ENCODE peak calls at places on chromosomes 13 and 19, in four cellular contexts. One of them, this sample, is unnamed.

GRCh38 chr19:4052114-4052992 is 14.3 kb downstream of the ZBTB7A start:
- DNase-seq in GM12878: no peak
- DNase-seq in SK-N-SH: no peak
- DNase-seq in HepG2: peak
- DNase-seq in this sample: no peak

GRCh38 chr19:4390017-4390861 is 10.1 kb downstream of the SH3GL1 start:
- DNase-seq in GM12878: no peak
- DNase-seq in SK-N-SH: no peak
- DNase-seq in HepG2: no peak
- DNase-seq in this sample: no peak

GRCh38 chr13:28322256-28322895 is 172.6 kb downstream of the FLT1 start:
- DNase-seq in GM12878: no peak
- DNase-seq in SK-N-SH: peak
- DNase-seq in HepG2: no peak
- DNase-seq in this sample: no peak

GRCh38 chr19:46492841-46493235 is 2.8 kb downstream of the PNMA8B start:
- DNase-seq in GM12878: no peak
- DNase-seq in SK-N-SH: peak
- DNase-seq in HepG2: no peak
- DNase-seq in this sample: no peak

GRCh38 chr19:57803594-57804325 is 11.0 kb downstream of the ZNF552 start:
- DNase-seq in GM12878: no peak
- DNase-seq in SK-N-SH: peak
- DNase-seq in HepG2: peak
- DNase-seq in this sample: no peak

GRCh38 chr19:15464394-15465385 is at the start of gene RASAL3:
- DNase-seq in GM12878: peak
- DNase-seq in SK-N-SH: no peak
- DNase-seq in HepG2: no peak
- DNase-seq in this sample: no peak

GRCh38 chr19:42352893-42353259 is 27.4 kb downstream of the MEGF8 start:
- DNase-seq in GM12878: no peak
- DNase-seq in SK-N-SH: no peak
- DNase-seq in HepG2: no peak
- DNase-seq in this sample: no peak

GRCh38 chr13:74136089-74136658 is 2.0 kb upstream of the KLF12 start:
- DNase-seq in GM12878: no peak
- DNase-seq in SK-N-SH: peak
- DNase-seq in HepG2: no peak
- DNase-seq in this sample: no peak

GRCh38 chr19:46197314-46198070 is 32.0 kb upstream of the IGFL1 start:
- DNase-seq in GM12878: no peak
- DNase-seq in SK-N-SH: no peak
- DNase-seq in HepG2: no peak
- DNase-seq in this sample: no peak

GRCh38 chr13:36026556-36026955 is 104.6 kb downstream of the DCLK1 start:
- DNase-seq in GM12878: no peak
- DNase-seq in SK-N-SH: no peak
- DNase-seq in HepG2: no peak
- DNase-seq in this sample: no peak

GRCh38 chr19:5623397-5624153 is 692 bp downstream of the SAFB start:
- DNase-seq in GM12878: no peak
- DNase-seq in SK-N-SH: peak
- DNase-seq in HepG2: no peak
- DNase-seq in this sample: no peak

GRCh38 chr19:2549701-2550191 is 73.8 kb downstream of the GADD45B start:
- DNase-seq in GM12878: no peak
- DNase-seq in SK-N-SH: no peak
- DNase-seq in HepG2: no peak
- DNase-seq in this sample: no peak

GRCh38 chr13:51033431-51034185 is 77.5 kb downstream of the C13orf42 start:
- DNase-seq in GM12878: no peak
- DNase-seq in SK-N-SH: no peak
- DNase-seq in HepG2: no peak
- DNase-seq in this sample: no peak

GRCh38 chr13:99040536-99041141 is 62.8 kb upstream of the DOCK9 start:
- DNase-seq in GM12878: no peak
- DNase-seq in SK-N-SH: no peak
- DNase-seq in HepG2: no peak
- DNase-seq in this sample: no peak

GRCh38 chr13:112932971-112933370 is 36.0 kb upstream of the MCF2L start:
- DNase-seq in GM12878: no peak
- DNase-seq in SK-N-SH: no peak
- DNase-seq in HepG2: no peak
- DNase-seq in this sample: no peak

GRCh38 chr13:112929778-112930055 is 39.3 kb upstream of the MCF2L start:
- DNase-seq in GM12878: no peak
- DNase-seq in SK-N-SH: no peak
- DNase-seq in HepG2: no peak
- DNase-seq in this sample: no peak

GRCh38 chr13:112930192-112930591 is 38.8 kb upstream of the MCF2L start:
- DNase-seq in GM12878: no peak
- DNase-seq in SK-N-SH: no peak
- DNase-seq in HepG2: no peak
- DNase-seq in this sample: no peak

GRCh38 chr13:112928958-112929777 is 39.8 kb upstream of the MCF2L start:
- DNase-seq in GM12878: no peak
- DNase-seq in SK-N-SH: peak
- DNase-seq in HepG2: peak
- DNase-seq in this sample: no peak

DNA sequence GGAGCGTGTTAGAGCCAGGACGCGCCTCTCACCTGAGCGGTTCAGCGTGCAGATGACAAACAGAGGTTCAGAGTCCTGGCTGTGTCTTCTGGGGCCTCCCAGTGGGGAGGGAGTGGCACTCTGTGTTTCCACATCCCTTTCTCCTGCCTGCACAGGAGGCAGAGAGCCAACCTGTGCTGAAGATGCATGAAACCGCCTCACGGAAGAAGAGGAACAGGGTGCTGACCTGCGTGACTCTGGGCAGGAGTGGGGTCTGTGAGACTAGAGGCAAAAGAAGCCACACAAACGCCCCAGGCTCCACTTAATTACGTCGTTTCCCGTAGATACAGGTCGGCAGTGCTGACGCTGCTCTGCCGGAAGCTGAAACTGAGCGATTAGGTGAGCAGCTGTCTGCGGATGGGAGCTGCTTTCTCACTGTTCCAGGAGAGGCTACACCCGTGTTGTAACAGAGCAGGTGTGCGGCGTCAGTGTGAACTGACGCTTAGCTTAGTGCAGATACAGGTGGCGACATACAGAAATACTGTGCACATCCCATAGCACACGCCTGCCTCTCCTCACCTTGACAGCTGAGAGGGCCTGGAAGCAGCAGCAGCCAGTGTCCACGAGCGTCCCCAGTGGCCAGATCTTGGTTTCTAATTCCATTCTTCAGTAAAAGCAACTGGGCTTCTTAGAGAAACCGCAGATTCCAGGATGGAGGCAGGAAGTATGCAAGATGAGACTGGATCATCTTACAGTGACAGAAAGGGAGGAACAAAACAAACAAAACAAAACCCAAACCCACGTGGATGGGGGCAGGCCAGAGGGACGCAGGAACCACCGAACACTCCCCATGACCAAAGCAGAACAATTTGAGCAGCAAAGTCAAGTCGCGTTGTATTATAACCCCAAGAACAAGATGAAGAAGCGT is 37.7 kb upstream of the MCF2L start:
- DNase-seq in GM12878: no peak
- DNase-seq in SK-N-SH: peak
- DNase-seq in HepG2: peak
- DNase-seq in this sample: peak
- TF ChIP-seq SIN3A in GM12878: no peak
- TF ChIP-seq SIN3A in SK-N-SH: no peak
- TF ChIP-seq SIN3A in HepG2: peak
- TF ChIP-seq SIN3A in this sample: no peak

DNA sequence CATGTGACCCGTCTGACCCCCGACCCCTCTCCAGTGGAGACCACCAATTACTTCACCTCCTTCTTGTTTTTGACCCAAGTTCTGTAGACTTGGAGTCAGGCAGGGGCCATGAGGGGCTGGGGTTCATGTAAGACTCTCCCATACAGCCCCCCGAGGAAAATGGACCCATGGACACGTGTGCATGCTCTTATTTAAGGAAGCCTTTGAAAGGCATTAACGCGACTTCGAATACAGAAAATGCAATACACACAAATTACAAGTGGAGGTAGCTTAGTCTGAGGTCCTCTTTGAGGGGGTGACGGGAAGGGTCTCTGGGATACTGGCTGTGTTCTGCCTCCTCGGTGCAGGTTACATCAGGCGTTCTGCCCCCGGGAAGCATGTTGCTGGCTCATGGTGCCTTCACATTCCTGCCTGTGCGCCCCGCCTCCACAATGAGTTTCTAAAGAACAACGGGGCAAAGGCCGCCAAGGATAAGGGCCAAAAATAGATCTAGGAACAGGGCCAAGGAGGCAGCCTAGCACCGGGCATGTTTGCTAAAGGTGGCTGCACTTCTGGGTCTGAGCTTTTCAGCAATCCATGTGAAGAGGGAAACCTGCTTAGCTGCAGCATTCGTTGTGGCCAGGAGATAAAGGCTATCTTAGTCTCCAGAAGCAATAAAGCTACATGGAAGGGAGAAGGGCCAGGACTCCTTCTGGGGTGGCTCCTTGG is 54.5 kb downstream of the RAB20 start:
- DNase-seq in GM12878: no peak
- DNase-seq in SK-N-SH: no peak
- DNase-seq in HepG2: no peak
- DNase-seq in this sample: peak
- TF ChIP-seq FOXM1 in GM12878: no peak
- TF ChIP-seq FOXM1 in SK-N-SH: no peak
- TF ChIP-seq FOXM1 in HepG2: no peak
- TF ChIP-seq FOXM1 in this sample: no peak

DNA sequence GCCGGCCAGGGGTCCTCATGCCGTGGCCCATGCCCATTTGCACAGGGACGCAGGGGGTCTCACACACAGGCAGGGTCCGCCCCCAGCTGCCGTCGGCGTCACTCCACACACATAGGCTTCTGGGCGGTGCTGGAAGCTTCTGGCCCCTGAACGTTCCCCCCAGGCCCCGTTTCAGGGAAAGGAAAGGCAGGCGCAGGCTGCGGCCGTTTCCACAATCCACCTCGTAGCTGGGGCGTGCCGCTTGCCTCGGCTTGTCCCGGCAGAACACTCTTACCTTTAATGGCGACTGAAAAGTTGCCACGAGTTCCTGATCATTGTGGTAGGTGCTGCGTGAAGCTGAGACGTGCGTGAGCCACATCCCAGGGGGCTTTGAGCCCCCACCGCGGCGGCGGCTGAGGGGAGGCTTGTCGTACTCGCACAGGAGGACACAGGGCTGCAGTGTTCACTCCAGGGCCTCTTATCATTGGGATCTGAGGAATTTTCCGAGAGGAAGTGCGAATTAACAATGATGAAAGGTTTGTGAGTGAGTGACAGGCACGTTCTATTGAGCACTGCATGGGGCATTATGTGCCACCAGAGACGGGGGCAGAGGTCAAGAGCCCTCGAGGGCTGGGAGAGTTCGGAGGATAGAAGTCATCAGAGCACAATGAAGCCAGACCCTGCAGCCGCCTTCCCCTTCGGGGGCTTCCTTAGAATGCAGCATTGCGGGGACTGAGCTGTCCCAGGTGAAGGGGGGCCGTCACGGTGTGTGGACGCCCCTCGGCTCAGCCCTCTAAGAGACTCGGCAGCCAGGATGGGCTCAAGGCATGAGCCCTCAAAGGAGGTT is 53.6 kb downstream of the MCF2L start:
- DNase-seq in GM12878: no peak
- DNase-seq in SK-N-SH: no peak
- DNase-seq in HepG2: peak
- DNase-seq in this sample: no peak
- TF ChIP-seq SIN3A in GM12878: no peak
- TF ChIP-seq SIN3A in SK-N-SH: no peak
- TF ChIP-seq SIN3A in HepG2: peak
- TF ChIP-seq SIN3A in this sample: no peak

GRCh38 chr19:30123109-30123508 is 181.1 kb downstream of the URI1 start:
- DNase-seq in GM12878: no peak
- DNase-seq in SK-N-SH: no peak
- DNase-seq in HepG2: no peak
- DNase-seq in this sample: no peak

GRCh38 chr19:30119180-30119920 is 177.3 kb downstream of the URI1 start:
- DNase-seq in GM12878: no peak
- DNase-seq in SK-N-SH: peak
- DNase-seq in HepG2: no peak
- DNase-seq in this sample: no peak

GRCh38 chr19:30120860-30121484 is 178.9 kb downstream of the URI1 start:
- DNase-seq in GM12878: no peak
- DNase-seq in SK-N-SH: no peak
- DNase-seq in HepG2: no peak
- DNase-seq in this sample: no peak

GRCh38 chr19:30122431-30122830 is 180.4 kb downstream of the URI1 start:
- DNase-seq in GM12878: no peak
- DNase-seq in SK-N-SH: no peak
- DNase-seq in HepG2: no peak
- DNase-seq in this sample: no peak

GRCh38 chr19:30123611-30124010 is 181.6 kb downstream of the URI1 start:
- DNase-seq in GM12878: no peak
- DNase-seq in SK-N-SH: no peak
- DNase-seq in HepG2: no peak
- DNase-seq in this sample: no peak
- TF ChIP-seq FOXM1 in GM12878: no peak
- TF ChIP-seq FOXM1 in SK-N-SH: no peak
- TF ChIP-seq FOXM1 in HepG2: no peak
- TF ChIP-seq FOXM1 in this sample: no peak

This sample was measured in K562.